ENCODE peak calls at places on chromosome 3, in eight cellular contexts. O, X, L, B, Q, Y, Z and M are unnamed samples.

GRCh38 chr3:102235679-102236078 is 199.1 kb upstream of the ZPLD1 start:
- DNase-seq in O (peak), X (no peak), L (peak), B (no peak), Q (no peak), Y (no peak), Z (no peak), M (peak)

GRCh38 chr3:148705314-148705713 is 7.6 kb downstream of the AGTR1 start:
- DNase-seq in O (no peak), X (no peak), L (no peak), B (no peak), Q (no peak), Y (no peak), Z (no peak), M (no peak)

GRCh38 chr3:193704431-193704830 is 111.4 kb downstream of the OPA1 start:
- DNase-seq in O (no peak), X (no peak), L (no peak), B (no peak), Q (no peak), Y (no peak), Z (no peak), M (no peak)

GRCh38 chr3:188974856-188975611 is 196.7 kb upstream of the TPRG1 start:
- DNase-seq in O (peak), X (peak), L (no peak), B (no peak), Q (peak), Y (no peak), Z (no peak), M (peak)

GRCh38 chr3:30549600-30549999 is 56.8 kb upstream of the TGFBR2 start:
- DNase-seq in O (no peak), X (no peak), L (no peak), B (no peak), Q (no peak), Y (no peak), Z (no peak), M (no peak)

GRCh38 chr3:30199096-30199734 is 407.2 kb upstream of the TGFBR2 start:
- DNase-seq in O (peak), X (peak), L (peak), B (peak), Q (peak), Y (peak), Z (peak), M (peak)

GRCh38 chr3:124444075-124444474 is 286.2 kb upstream of the UMPS start:
- DNase-seq in O (no peak), X (no peak), L (no peak), B (no peak), Q (no peak), Y (no peak), Z (no peak), M (no peak)

GRCh38 chr3:52047295-52047960 is 8.9 kb downstream of the DUSP7 start:
- DNase-seq in O (peak), X (no peak), L (no peak), B (no peak), Q (no peak), Y (no peak), Z (no peak), M (no peak)

GRCh38 chr3:129560931-129561594 is 18.1 kb downstream of the H1-8 start:
- DNase-seq in O (peak), X (no peak), L (no peak), B (peak), Q (no peak), Y (no peak), Z (no peak), M (no peak)

GRCh38 chr3:155049959-155050358 is 30.2 kb upstream of the MME start:
- DNase-seq in O (no peak), X (no peak), L (no peak), B (no peak), Q (no peak), Y (no peak), Z (no peak), M (no peak)

GRCh38 chr3:177195242-177195940 is 1.9 kb downstream of the TBL1XR1 start:
- DNase-seq in O (peak), X (peak), L (peak), B (no peak), Q (peak), Y (no peak), Z (peak), M (peak)

GRCh38 chr3:180808823-180809575 is 103.5 kb upstream of the FXR1 start:
- DNase-seq in O (no peak), X (no peak), L (no peak), B (no peak), Q (no peak), Y (no peak), Z (no peak), M (no peak)

GRCh38 chr3:69541823-69542264 is 156.0 kb upstream of the FRMD4B start:
- DNase-seq in O (no peak), X (no peak), L (no peak), B (no peak), Q (no peak), Y (no peak), Z (no peak), M (no peak)

GRCh38 chr3:63353383-63353782 is 75.3 kb downstream of the SYNPR start:
- DNase-seq in O (peak), X (no peak), L (no peak), B (no peak), Q (no peak), Y (no peak), Z (no peak), M (no peak)

GRCh38 chr3:56683122-56683817 is at the start of gene TASOR:
- DNase-seq in O (peak), X (peak), L (peak), B (peak), Q (peak), Y (peak), Z (peak), M (peak)

GRCh38 chr3:73786346-73786807 is 161.6 kb upstream of the PDZRN3 start:
- DNase-seq in O (peak), X (no peak), L (no peak), B (peak), Q (no peak), Y (no peak), Z (no peak), M (no peak)

GRCh38 chr3:66035763-66036477 is 2.8 kb downstream of the MAGI1 start:
- DNase-seq in O (peak), X (no peak), L (peak), B (no peak), Q (no peak), Y (no peak), Z (no peak), M (no peak)

GRCh38 chr3:168531116-168531515 is 435.4 kb upstream of the GOLIM4 start:
- DNase-seq in O (no peak), X (no peak), L (no peak), B (no peak), Q (no peak), Y (no peak), Z (no peak), M (no peak)

GRCh38 chr3:116005404-116005803 is 382.1 kb downstream of the GAP43 start:
- DNase-seq in O (peak), X (no peak), L (no peak), B (no peak), Q (no peak), Y (no peak), Z (no peak), M (no peak)

GRCh38 chr3:124126446-124127017 is 134.6 kb upstream of the ROPN1 start:
- DNase-seq in O (peak), X (no peak), L (no peak), B (no peak), Q (no peak), Y (no peak), Z (no peak), M (no peak)

GRCh38 chr3:172918165-172918564 is 167.6 kb downstream of the ECT2 start:
- DNase-seq in O (peak), X (no peak), L (no peak), B (no peak), Q (no peak), Y (no peak), Z (no peak), M (no peak)

GRCh38 chr3:128283429-128283828 is 130.1 kb downstream of the EEFSEC start:
- DNase-seq in O (no peak), X (no peak), L (no peak), B (no peak), Q (no peak), Y (no peak), Z (no peak), M (no peak)

GRCh38 chr3:31004025-31004678 is 109.7 kb upstream of the GADL1 start:
- DNase-seq in O (peak), X (no peak), L (no peak), B (no peak), Q (no peak), Y (no peak), Z (no peak), M (no peak)

GRCh38 chr3:143234521-143234920 is 115.0 kb downstream of the CHST2 start:
- DNase-seq in O (peak), X (no peak), L (no peak), B (no peak), Q (no peak), Y (no peak), Z (no peak), M (no peak)

GRCh38 chr3:12287727-12288465 is 974 bp upstream of the PPARG start:
- DNase-seq in O (peak), X (no peak), L (no peak), B (no peak), Q (no peak), Y (no peak), Z (no peak), M (no peak)

GRCh38 chr3:177772908-177773557 is 575.8 kb upstream of the TBL1XR1 start:
- DNase-seq in O (no peak), X (no peak), L (no peak), B (no peak), Q (peak), Y (no peak), Z (no peak), M (peak)

GRCh38 chr3:185715091-185715490 is 109.8 kb downstream of the IGF2BP2 start:
- DNase-seq in O (peak), X (no peak), L (peak), B (no peak), Q (no peak), Y (no peak), Z (no peak), M (no peak)

GRCh38 chr3:133948131-133948810 is 52.6 kb upstream of the RAB6B start:
- DNase-seq in O (no peak), X (no peak), L (no peak), B (no peak), Q (no peak), Y (no peak), Z (no peak), M (no peak)